ENCODE peak calls at places on chromosome X, in five cellular contexts. M is esophagus muscularis mucosa, Z is thoracic aorta, S is AG10803, X is WTC11. F is an unnamed sample.

GRCh38 chrX:154800508-154801207 is 4.6 kb downstream of the MPP1 start:
- DNase-seq in Z (no peak), X (no peak), M (no peak), S (no peak), F (no peak)

GRCh38 chrX:148501121-148502066 is 977 bp downstream of the AFF2 start:
- DNase-seq in X (peak), M (no peak), Z (no peak), S (peak), F (peak)

GRCh38 chrX:72102760-72103159 is 29.0 kb downstream of the RTL5 start:
- DNase-seq in M (no peak), S (no peak), Z (no peak), X (no peak), F (no peak)

GRCh38 chrX:150828785-150829184 is 69.7 kb downstream of the CD99L2 start:
- DNase-seq in X (no peak), M (no peak), S (no peak), Z (no peak), F (no peak)

GRCh38 chrX:128928636-128929035 is 594.7 kb downstream of the SMARCA1 start:
- DNase-seq in M (no peak), Z (no peak), S (no peak), X (no peak), F (no peak)

GRCh38 chrX:24242649-24243556 is 71.0 kb downstream of the SUPT20HL2 start:
- DNase-seq in X (no peak), M (no peak), Z (no peak), S (peak), F (peak)

GRCh38 chrX:44693255-44693654 is 150.6 kb upstream of the DUSP21 start:
- DNase-seq in M (no peak), Z (no peak), X (no peak), S (no peak), F (no peak)

GRCh38 chrX:3690140-3690539 is 23.3 kb downstream of the PRKX start:
- DNase-seq in M (no peak), Z (no peak), S (peak), X (no peak), F (no peak)

GRCh38 chrX:30735839-30736238 is 82.6 kb downstream of the GK start:
- DNase-seq in X (peak), Z (no peak), S (peak), M (no peak), F (peak)

GRCh38 chrX:7052541-7052940 is 95.0 kb upstream of the STS start:
- DNase-seq in X (no peak), M (no peak), Z (no peak), S (no peak), F (no peak)

GRCh38 chrX:41922694-41923171 is 621 bp downstream of the CASK start:
- DNase-seq in Z (no peak), X (peak), M (no peak), S (peak), F (peak)

GRCh38 chrX:82757614-82758013 is 750.5 kb upstream of the POU3F4 start:
- DNase-seq in M (no peak), Z (no peak), S (no peak), X (no peak), F (no peak)

GRCh38 chrX:81586091-81586490 is 384.2 kb downstream of the SH3BGRL start:
- DNase-seq in Z (no peak), S (no peak), M (no peak), X (no peak), F (no peak)

GRCh38 chrX:48558270-48558669 is 16.0 kb upstream of the RBM3 start:
- DNase-seq in S (peak), M (no peak), Z (no peak), X (no peak), F (no peak)

GRCh38 chrX:139932901-139933796 is at the start of gene ATP11C:
- DNase-seq in Z (peak), M (peak), S (peak), X (peak), F (peak)

GRCh38 chrX:110082156-110082555 is 79.2 kb downstream of the TMEM164 start:
- DNase-seq in X (no peak), S (peak), Z (no peak), M (no peak), F (no peak)

GRCh38 chrX:2931155-2931554 is 2.0 kb upstream of the ARSD start:
- DNase-seq in Z (no peak), X (no peak), S (no peak), M (no peak), F (no peak)

GRCh38 chrX:53688300-53688699 is 1.8 kb upstream of the HUWE1 start:
- DNase-seq in S (no peak), M (no peak), X (no peak), Z (no peak), F (no peak)

GRCh38 chrX:152632445-152633097 is 5.1 kb upstream of the GABRQ start:
- DNase-seq in S (peak), Z (no peak), M (peak), X (peak), F (no peak)

GRCh38 chrX:24340501-24340900 is 19.9 kb upstream of the SUPT20HL1 start:
- DNase-seq in M (no peak), X (no peak), S (no peak), Z (no peak), F (no peak)

GRCh38 chrX:32893751-32894150 is 317.6 kb downstream of the DMD start:
- DNase-seq in M (no peak), X (no peak), S (no peak), Z (no peak), F (no peak)

GRCh38 chrX:63657821-63658220 is 127.2 kb downstream of the ARHGEF9 start:
- DNase-seq in Z (peak), M (no peak), S (peak), X (no peak), F (no peak)

GRCh38 chrX:112043997-112044396 is 38.6 kb downstream of the TRPC5 start:
- DNase-seq in S (no peak), X (no peak), M (no peak), Z (no peak), F (no peak)

GRCh38 chrX:69793260-69793935 is 177.5 kb downstream of the EDA start:
- DNase-seq in M (no peak), Z (no peak), S (no peak), X (no peak), F (no peak)

DNA sequence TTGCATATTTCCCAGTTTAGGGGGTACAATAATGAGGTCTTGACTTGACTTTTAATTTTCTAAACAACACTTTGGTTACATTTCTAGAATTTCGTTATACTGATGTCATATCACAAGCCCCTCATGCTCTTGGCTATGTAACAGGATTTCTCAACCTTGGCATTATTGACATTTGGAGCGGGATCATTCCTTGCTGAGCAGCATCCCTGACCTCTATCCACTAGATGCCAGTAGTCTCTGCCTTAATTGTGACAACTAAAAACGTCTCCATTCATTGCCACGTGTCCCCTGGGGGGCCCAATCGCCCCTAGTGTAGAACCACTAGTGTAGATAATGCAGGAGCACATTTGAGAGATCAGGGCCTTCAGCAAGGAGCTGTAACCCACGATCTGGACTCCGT is 234.2 kb upstream of the MID1 start:
- DNase-seq in X (no peak), M (no peak), Z (no peak), S (no peak), F (no peak)
- TF ChIP-seq CTCF in X (no peak), M (no peak), Z (no peak), S (no peak), F (no peak)

GRCh38 chrX:34521563-34521962 is 135.5 kb downstream of the TMEM47 start:
- DNase-seq in S (no peak), M (no peak), X (no peak), Z (no peak), F (no peak)
- TF ChIP-seq CTCF in S (no peak), M (no peak), X (no peak), Z (no peak), F (no peak)

DNA sequence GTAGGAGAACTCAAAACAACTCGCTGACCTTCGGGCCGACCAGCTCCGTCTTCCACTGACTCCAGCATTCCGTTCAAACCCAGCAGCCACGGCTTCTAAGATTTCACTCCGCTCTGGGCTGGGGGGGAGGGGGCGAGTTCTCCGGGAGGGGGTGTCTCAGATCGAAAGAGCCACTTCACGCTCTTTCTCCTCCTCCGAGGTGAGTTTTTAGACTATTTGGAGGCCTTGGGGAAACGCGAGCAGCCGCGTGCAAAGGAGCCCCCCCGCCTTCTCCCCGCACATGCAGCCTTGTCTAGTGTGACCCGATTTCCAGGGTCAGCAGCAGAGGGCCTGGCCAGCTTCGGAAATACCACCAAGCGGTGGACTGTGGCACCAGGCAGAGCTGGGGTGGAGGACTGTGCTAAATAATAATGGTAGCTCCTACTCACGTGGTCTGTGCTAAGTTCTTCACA is 79.2 kb upstream of the BCOR start:
- DNase-seq in S (no peak), X (no peak), Z (no peak), M (no peak), F (no peak)
- TF ChIP-seq CTCF in S (no peak), X (no peak), Z (no peak), M (no peak), F (no peak)

DNA sequence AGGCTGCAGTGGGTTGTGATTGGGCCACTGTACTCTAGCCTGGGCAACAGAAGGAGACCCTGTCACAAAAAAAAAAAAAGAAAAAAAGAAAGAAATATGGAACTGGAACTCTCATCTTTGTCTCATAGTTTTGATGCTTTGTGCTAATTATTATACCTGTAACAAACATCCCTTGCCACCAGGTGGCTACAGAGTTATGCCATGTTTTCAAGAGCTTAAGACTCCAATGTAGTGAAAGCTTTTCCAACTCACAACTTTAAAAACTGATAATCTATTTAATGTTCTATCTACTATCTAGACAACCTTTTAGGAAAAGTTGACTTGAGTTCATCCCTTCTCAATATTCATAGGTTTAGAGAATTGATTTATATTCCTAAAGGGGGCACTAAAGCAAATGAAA is 42.4 kb downstream of the HTR2C start:
- DNase-seq in Z (no peak), M (no peak), S (peak), X (no peak), F (no peak)
- TF ChIP-seq CTCF in Z (peak), M (peak), S (peak), X (no peak), F (no peak)